ENCODE peak calls at places on chromosome 12, in ten cellular contexts. One of them, this sample, is unnamed.

GRCh38 chr12:123427036-123427769 is 9.3 kb downstream of the RILPL2 start:
- DNase-seq in coronary artery: no peak
- DNase-seq in type B pancreatic cell: no peak
- DNase-seq in upper lobe of left lung: no peak
- DNase-seq in NCI-H1105 treated with DMSO at 0.1 percent for 48 hours: no peak
- DNase-seq in HS-5: no peak
- DNase-seq in dorsolateral prefrontal cortex: no peak
- DNase-seq in activated gamma-delta T cell treated with anti-CD3 and anti-CD28 coated beads, Interleukin-2, amount 50 U/mL, for 16 hours: no peak
- DNase-seq in cardiac muscle cell: no peak
- DNase-seq in GM13977: peak; percentile 75
- DNase-seq in this sample: no peak

GRCh38 chr12:106461730-106462129 is 104.2 kb downstream of the POLR3B start:
- DNase-seq in coronary artery: no peak
- DNase-seq in type B pancreatic cell: no peak
- DNase-seq in upper lobe of left lung: no peak
- DNase-seq in NCI-H1105 treated with DMSO at 0.1 percent for 48 hours: no peak
- DNase-seq in HS-5: no peak
- DNase-seq in dorsolateral prefrontal cortex: no peak
- DNase-seq in activated gamma-delta T cell treated with anti-CD3 and anti-CD28 coated beads, Interleukin-2, amount 50 U/mL, for 16 hours: no peak
- DNase-seq in cardiac muscle cell: no peak
- DNase-seq in GM13977: no peak
- DNase-seq in this sample: no peak

GRCh38 chr12:913919-914718 is 35.4 kb downstream of the RAD52 start:
- DNase-seq in coronary artery: no peak
- DNase-seq in type B pancreatic cell: no peak
- DNase-seq in upper lobe of left lung: no peak
- DNase-seq in NCI-H1105 treated with DMSO at 0.1 percent for 48 hours: no peak
- DNase-seq in HS-5: peak; percentile 44
- DNase-seq in dorsolateral prefrontal cortex: no peak
- DNase-seq in activated gamma-delta T cell treated with anti-CD3 and anti-CD28 coated beads, Interleukin-2, amount 50 U/mL, for 16 hours: no peak
- DNase-seq in cardiac muscle cell: peak; percentile 18
- DNase-seq in GM13977: no peak
- DNase-seq in this sample: peak; percentile 77

GRCh38 chr12:14111230-14111865 is 129.9 kb upstream of the GRIN2B start:
- DNase-seq in coronary artery: no peak
- DNase-seq in type B pancreatic cell: no peak
- DNase-seq in upper lobe of left lung: no peak
- DNase-seq in NCI-H1105 treated with DMSO at 0.1 percent for 48 hours: no peak
- DNase-seq in HS-5: no peak
- DNase-seq in dorsolateral prefrontal cortex: no peak
- DNase-seq in activated gamma-delta T cell treated with anti-CD3 and anti-CD28 coated beads, Interleukin-2, amount 50 U/mL, for 16 hours: no peak
- DNase-seq in cardiac muscle cell: no peak
- DNase-seq in GM13977: peak; percentile 58
- DNase-seq in this sample: no peak

GRCh38 chr12:89752331-89752730 is 43.7 kb upstream of the ATP2B1 start:
- DNase-seq in coronary artery: no peak
- DNase-seq in type B pancreatic cell: no peak
- DNase-seq in upper lobe of left lung: no peak
- DNase-seq in NCI-H1105 treated with DMSO at 0.1 percent for 48 hours: no peak
- DNase-seq in HS-5: no peak
- DNase-seq in dorsolateral prefrontal cortex: no peak
- DNase-seq in activated gamma-delta T cell treated with anti-CD3 and anti-CD28 coated beads, Interleukin-2, amount 50 U/mL, for 16 hours: no peak
- DNase-seq in cardiac muscle cell: no peak
- DNase-seq in GM13977: peak; percentile 24
- DNase-seq in this sample: no peak

GRCh38 chr12:47990351-47991105 is 13.7 kb downstream of the COL2A1 start:
- DNase-seq in coronary artery: no peak
- DNase-seq in type B pancreatic cell: no peak
- DNase-seq in upper lobe of left lung: no peak
- DNase-seq in NCI-H1105 treated with DMSO at 0.1 percent for 48 hours: no peak
- DNase-seq in HS-5: no peak
- DNase-seq in dorsolateral prefrontal cortex: no peak
- DNase-seq in activated gamma-delta T cell treated with anti-CD3 and anti-CD28 coated beads, Interleukin-2, amount 50 U/mL, for 16 hours: peak; percentile 20
- DNase-seq in cardiac muscle cell: peak; percentile 42
- DNase-seq in GM13977: peak; percentile 65
- DNase-seq in this sample: no peak

GRCh38 chr12:62698701-62699101 is 232.1 kb downstream of the MON2 start:
- DNase-seq in coronary artery: no peak
- DNase-seq in type B pancreatic cell: no peak
- DNase-seq in upper lobe of left lung: no peak
- DNase-seq in NCI-H1105 treated with DMSO at 0.1 percent for 48 hours: no peak
- DNase-seq in HS-5: peak; percentile 19
- DNase-seq in dorsolateral prefrontal cortex: no peak
- DNase-seq in activated gamma-delta T cell treated with anti-CD3 and anti-CD28 coated beads, Interleukin-2, amount 50 U/mL, for 16 hours: no peak
- DNase-seq in cardiac muscle cell: peak; percentile 70
- DNase-seq in GM13977: no peak
- DNase-seq in this sample: no peak

GRCh38 chr12:52655720-52656124 is 3.7 kb upstream of the KRT2 start:
- DNase-seq in coronary artery: peak; percentile 29
- DNase-seq in type B pancreatic cell: no peak
- DNase-seq in upper lobe of left lung: peak; percentile 35
- DNase-seq in NCI-H1105 treated with DMSO at 0.1 percent for 48 hours: peak; percentile 17
- DNase-seq in HS-5: no peak
- DNase-seq in dorsolateral prefrontal cortex: no peak
- DNase-seq in activated gamma-delta T cell treated with anti-CD3 and anti-CD28 coated beads, Interleukin-2, amount 50 U/mL, for 16 hours: no peak
- DNase-seq in cardiac muscle cell: no peak
- DNase-seq in GM13977: no peak
- DNase-seq in this sample: no peak

GRCh38 chr12:132190834-132191500 is 46.7 kb downstream of the NOC4L start:
- DNase-seq in coronary artery: no peak
- DNase-seq in type B pancreatic cell: no peak
- DNase-seq in upper lobe of left lung: no peak
- DNase-seq in NCI-H1105 treated with DMSO at 0.1 percent for 48 hours: no peak
- DNase-seq in HS-5: no peak
- DNase-seq in dorsolateral prefrontal cortex: no peak
- DNase-seq in activated gamma-delta T cell treated with anti-CD3 and anti-CD28 coated beads, Interleukin-2, amount 50 U/mL, for 16 hours: no peak
- DNase-seq in cardiac muscle cell: no peak
- DNase-seq in GM13977: no peak
- DNase-seq in this sample: no peak

GRCh38 chr12:51823875-51824565 is 24.5 kb downstream of the FIGNL2 start:
- DNase-seq in coronary artery: no peak
- DNase-seq in type B pancreatic cell: no peak
- DNase-seq in upper lobe of left lung: no peak
- DNase-seq in NCI-H1105 treated with DMSO at 0.1 percent for 48 hours: peak; percentile 43
- DNase-seq in HS-5: peak; percentile 41
- DNase-seq in dorsolateral prefrontal cortex: peak; percentile 55
- DNase-seq in activated gamma-delta T cell treated with anti-CD3 and anti-CD28 coated beads, Interleukin-2, amount 50 U/mL, for 16 hours: no peak
- DNase-seq in cardiac muscle cell: peak; percentile 79
- DNase-seq in GM13977: no peak
- DNase-seq in this sample: no peak

This sample was measured in keratinocyte.